ENCODE peak calls at places on chromosomes 3 and 15, in five cellular contexts. Q is activated T-helper 1 cell treated with anti-CD3 and anti-CD28 coated beads, Interleukin-2, amount 50 U/mL, for 16 hours; K is NCI-H1105 treated with DMSO at 0.1 percent for 48 hours; B is mesendoderm; W is EH. C is an unnamed sample.

GRCh38 chr3:67602816-67603215 is 51.6 kb downstream of the SUCLG2 start:
- DNase-seq in Q (no peak), K (no peak), B (no peak), W (no peak), C (no peak)

GRCh38 chr3:46934508-46935167 is 41.9 kb downstream of the CCDC12 start:
- DNase-seq in Q (no peak), K (no peak), B (no peak), W (peak), C (no peak)

GRCh38 chr3:9951126-9951525 is 1.1 kb downstream of the PRRT3 start:
- DNase-seq in Q (no peak), K (no peak), B (no peak), W (no peak), C (no peak)

GRCh38 chr3:118080886-118081285 is 953.8 kb downstream of the IGSF11 start:
- DNase-seq in Q (no peak), K (no peak), B (no peak), W (no peak), C (no peak)

GRCh38 chr3:70049761-70050160 is 50.2 kb downstream of the SAMMSON start:
- DNase-seq in Q (no peak), K (no peak), B (no peak), W (peak), C (no peak)

GRCh38 chr15:57503051-57503702 is 88.5 kb upstream of the MYZAP start:
- DNase-seq in Q (no peak), K (no peak), B (peak), W (no peak), C (no peak)

GRCh38 chr3:31277582-31277981 is 255.1 kb upstream of the STT3B start:
- DNase-seq in Q (no peak), K (no peak), B (no peak), W (peak), C (no peak)

GRCh38 chr3:134667461-134667860 is 16.6 kb upstream of the KY start:
- DNase-seq in Q (no peak), K (no peak), B (no peak), W (no peak), C (no peak)

GRCh38 chr3:52268036-52268435 is 10.4 kb downstream of the WDR82 start:
- DNase-seq in Q (peak), K (no peak), B (no peak), W (no peak), C (no peak)

GRCh38 chr3:89107461-89108035 is at the start of gene EPHA3:
- DNase-seq in Q (no peak), K (peak), B (peak), W (peak), C (no peak)

GRCh38 chr15:90037510-90037860 is 36.4 kb downstream of the ZNF710 start:
- DNase-seq in Q (no peak), K (no peak), B (no peak), W (peak), C (no peak)

GRCh38 chr3:23644741-23645140 is 161.0 kb upstream of the UBE2E1 start:
- DNase-seq in Q (no peak), K (no peak), B (no peak), W (no peak), C (no peak)